ENCODE peak calls at places on chromosomes 3 and 15, in eight cellular contexts. S, N, I, J, G, X, E and Z are unnamed samples.

GRCh38 chr3:41598804-41599481 is 363.0 kb downstream of the ULK4 start:
- DNase-seq in X (no peak), J (no peak), I (no peak), N (no peak), E (no peak), S (peak), G (no peak), Z (no peak)

GRCh38 chr3:137926991-137927390 is 83.0 kb upstream of the CLDN18 start:
- DNase-seq in X (no peak), N (no peak), E (no peak), S (no peak), I (no peak), G (no peak), J (no peak), Z (no peak)

GRCh38 chr3:149657458-149657795 is 398 bp downstream of the WWTR1 start:
- DNase-seq in G (peak), E (no peak), N (no peak), I (no peak), X (no peak), J (no peak), S (no peak), Z (no peak)

GRCh38 chr15:71106802-71107500 is 8.3 kb upstream of the THSD4 start:
- DNase-seq in J (no peak), X (no peak), N (no peak), S (no peak), E (no peak), G (no peak), I (no peak), Z (no peak)

GRCh38 chr3:23075478-23075877 is 127.6 kb upstream of the UBE2E2 start:
- DNase-seq in J (no peak), E (no peak), G (no peak), X (no peak), S (no peak), N (no peak), I (no peak), Z (peak)

GRCh38 chr3:16427309-16427965 is 86.1 kb downstream of the RFTN1 start:
- DNase-seq in J (no peak), G (no peak), S (no peak), N (no peak), I (no peak), E (no peak), X (no peak), Z (peak)

GRCh38 chr3:146414010-146414409 is 55.4 kb downstream of the PLSCR2 start:
- DNase-seq in G (no peak), J (no peak), N (no peak), I (no peak), X (no peak), S (no peak), E (no peak), Z (no peak)

GRCh38 chr3:37028329-37028728 is 35.0 kb downstream of the MLH1 start:
- DNase-seq in J (no peak), N (no peak), I (no peak), X (no peak), S (no peak), E (no peak), G (no peak), Z (no peak)

GRCh38 chr3:172692751-172693310 is 18.0 kb downstream of the NCEH1 start:
- DNase-seq in X (no peak), J (no peak), S (no peak), G (no peak), N (no peak), I (no peak), E (no peak), Z (no peak)

GRCh38 chr3:154904328-154904727 is 175.8 kb upstream of the MME start:
- DNase-seq in X (no peak), I (peak), G (no peak), E (no peak), N (no peak), J (peak), S (no peak), Z (peak)

GRCh38 chr3:195886181-195887141 is 21.9 kb downstream of the TNK2 start:
- DNase-seq in J (no peak), G (no peak), I (no peak), S (no peak), E (no peak), N (no peak), X (no peak), Z (no peak)

GRCh38 chr3:195897853-195898415 is 10.4 kb downstream of the TNK2 start:
- DNase-seq in G (no peak), I (no peak), S (no peak), N (no peak), J (no peak), E (no peak), X (no peak), Z (no peak)

GRCh38 chr3:190182418-190183043 is 61.8 kb upstream of the P3H2 start:
- DNase-seq in J (no peak), S (no peak), I (no peak), X (no peak), E (no peak), G (no peak), N (no peak), Z (peak)

GRCh38 chr3:119973276-119973675 is 121.0 kb downstream of the GSK3B start:
- DNase-seq in J (no peak), N (no peak), E (no peak), S (no peak), I (no peak), X (no peak), G (no peak), Z (no peak)